ENCODE peak calls at places on chromosomes 1 and 21, in eight cellular contexts. T is mesenteric fat pad, J is ELR, X is D341Med, V is amniotic stem cell, I is NCI-H1092, K is NCI-H187, L is anterior cingulate cortex. Y is an unnamed sample.

GRCh38 chr21:43854773-43855633 is 10.0 kb upstream of the AGPAT3 start:
- DNase-seq in T (no peak), J (no peak), X (no peak), V (no peak), I (no peak), K (peak; percentile 31), L (no peak), Y (no peak)

GRCh38 chr1:55321947-55322346 is 106.8 kb upstream of the USP24 start:
- DNase-seq in T (no peak), J (peak; percentile 59), X (no peak), V (no peak), I (no peak), K (no peak), L (no peak), Y (no peak)

GRCh38 chr1:229526695-229527094 is 18.6 kb upstream of the NUP133 start:
- DNase-seq in T (no peak), J (no peak), X (no peak), V (no peak), I (no peak), K (no peak), L (no peak), Y (no peak)

GRCh38 chr1:7987528-7987927 is 26.0 kb downstream of the PARK7 start:
- DNase-seq in T (no peak), J (no peak), X (no peak), V (no peak), I (no peak), K (no peak), L (no peak), Y (no peak)

GRCh38 chr1:117696567-117696966 is 90.7 kb downstream of the TENT5C start:
- DNase-seq in T (no peak), J (no peak), X (no peak), V (no peak), I (no peak), K (no peak), L (no peak), Y (no peak)

GRCh38 chr1:36884029-36884701 is 150.2 kb downstream of the GRIK3 start:
- DNase-seq in T (peak; percentile 45), J (no peak), X (peak; percentile 5), V (no peak), I (no peak), K (no peak), L (no peak), Y (no peak)

GRCh38 chr1:23343246-23344110 is 606 bp downstream of the HNRNPR start:
- DNase-seq in T (no peak), J (peak; percentile 88), X (peak; percentile 61), V (peak; percentile 48), I (peak; percentile 62), K (no peak), L (no peak), Y (peak; percentile 2)

GRCh38 chr1:210293191-210293607 is 35.5 kb upstream of the HHAT start:
- DNase-seq in T (no peak), J (peak; percentile 39), X (no peak), V (peak; percentile 14), I (no peak), K (no peak), L (no peak), Y (no peak)

GRCh38 chr1:54404939-54405880 is 984 bp downstream of the SSBP3 start:
- DNase-seq in T (no peak), J (peak; percentile 62), X (peak; percentile 48), V (no peak), I (no peak), K (no peak), L (no peak), Y (no peak)

GRCh38 chr1:200442023-200442422 is 32.2 kb upstream of the ZNF281 start:
- DNase-seq in T (no peak), J (no peak), X (no peak), V (no peak), I (no peak), K (no peak), L (no peak), Y (no peak)

GRCh38 chr1:114345930-114346479 is 165.0 kb downstream of the TRIM33 start:
- DNase-seq in T (no peak), J (no peak), X (peak; percentile 49), V (no peak), I (peak; percentile 26), K (no peak), L (no peak), Y (peak; percentile 31)

GRCh38 chr1:31148409-31148808 is 82.9 kb upstream of the PUM1 start:
- DNase-seq in T (no peak), J (no peak), X (no peak), V (no peak), I (no peak), K (no peak), L (no peak), Y (no peak)

GRCh38 chr1:87134625-87135024 is 194.1 kb upstream of the LMO4 start:
- DNase-seq in T (no peak), J (no peak), X (no peak), V (no peak), I (no peak), K (no peak), L (peak; percentile 54), Y (no peak)

GRCh38 chr1:115647919-115648597 is 6.3 kb downstream of the VANGL1 start:
- DNase-seq in T (no peak), J (no peak), X (no peak), V (no peak), I (no peak), K (no peak), L (no peak), Y (no peak)

GRCh38 chr1:167273027-167273800 is 52.5 kb downstream of the POU2F1 start:
- DNase-seq in T (no peak), J (peak; percentile 8), X (peak; percentile 66), V (no peak), I (no peak), K (no peak), L (no peak), Y (no peak)

GRCh38 chr1:36116906-36117305 is 8.1 kb downstream of the COL8A2 start:
- DNase-seq in T (no peak), J (no peak), X (no peak), V (no peak), I (no peak), K (no peak), L (peak; percentile 15), Y (no peak)